ENCODE peak calls at places on chromosome 4, in six cellular contexts. T, B, G, I, Z and N are unnamed samples.

GRCh38 chr4:84966382-84967291 is at the start of gene WDFY3:
- DNase-seq in B (peak; percentile 88), Z (peak; percentile 81), T (peak; percentile 90), I (peak; percentile 80), G (peak; percentile 90), N (peak; percentile 76)

GRCh38 chr4:14445882-14446281 is 556.4 kb upstream of the CPEB2 start:
- DNase-seq in Z (no peak), I (no peak), T (no peak), G (no peak), B (no peak), N (no peak)

GRCh38 chr4:149370002-149370401 is 445.6 kb downstream of the IQCM start:
- DNase-seq in Z (no peak), T (no peak), G (no peak), I (no peak), B (no peak), N (no peak)

GRCh38 chr4:185011408-185011807 is 6.9 kb upstream of the HELT start:
- DNase-seq in T (peak; percentile 71), Z (no peak), I (no peak), B (no peak), G (no peak), N (no peak)

GRCh38 chr4:153497988-153498967 is 32.1 kb downstream of the TMEM131L start:
- DNase-seq in Z (peak; percentile 57), I (no peak), B (no peak), T (no peak), G (no peak), N (no peak)

GRCh38 chr4:185535818-185536729 is 767 bp upstream of the PDLIM3 start:
- DNase-seq in T (no peak), B (no peak), I (no peak), Z (peak; percentile 54), G (peak; percentile 62), N (no peak)

GRCh38 chr4:82031386-82031785 is 342.4 kb downstream of the HNRNPD start:
- DNase-seq in I (no peak), Z (no peak), G (no peak), T (no peak), B (no peak), N (no peak)

GRCh38 chr4:80587861-80588385 is 252.4 kb downstream of the CFAP299 start:
- DNase-seq in I (no peak), Z (no peak), G (no peak), B (no peak), T (no peak), N (no peak)

GRCh38 chr4:43374352-43374751 is 481.8 kb downstream of the GRXCR1 start:
- DNase-seq in Z (no peak), G (no peak), I (no peak), T (no peak), B (no peak), N (no peak)

GRCh38 chr4:1401409-1402020 is 4.7 kb downstream of the NKX1-1 start:
- DNase-seq in G (peak; percentile 34), Z (peak; percentile 5), I (no peak), B (peak; percentile 51), T (peak; percentile 30), N (peak; percentile 34)

GRCh38 chr4:1974836-1975235 is 33.9 kb downstream of the NELFA start:
- DNase-seq in I (no peak), Z (no peak), B (no peak), T (no peak), G (peak; percentile 10), N (peak; percentile 10)

GRCh38 chr4:140343303-140343702 is 30.1 kb upstream of the SCOC start:
- DNase-seq in T (no peak), I (peak; percentile 78), G (no peak), B (no peak), Z (peak; percentile 23), N (no peak)

DNA sequence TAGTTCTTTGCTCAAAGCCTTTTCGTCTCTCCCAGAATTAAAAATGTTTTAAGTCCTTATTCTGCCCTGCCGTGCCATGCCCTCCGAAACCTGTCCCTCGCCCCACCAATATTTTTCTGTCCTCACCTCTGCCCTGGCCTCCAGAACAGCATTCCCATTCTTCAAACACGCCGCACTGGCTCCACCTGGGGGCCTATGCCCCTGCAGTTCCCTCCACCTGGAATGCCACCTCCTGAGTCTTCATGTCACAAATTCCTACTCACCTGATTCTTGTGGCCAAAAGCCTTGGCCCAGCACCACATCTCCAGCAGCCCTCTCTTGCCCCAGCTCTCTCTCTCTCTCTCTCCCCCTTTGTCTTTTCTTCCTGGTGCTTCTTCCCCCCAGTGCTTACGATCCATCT is 91.6 kb downstream of the APBB2 start:
- DNase-seq in T (peak; percentile 73), B (no peak), Z (no peak), G (no peak), I (no peak), N (no peak)
- H3K27ac ChIP-seq in T (no peak overlapping the region), B (no peak overlapping the region), Z (no peak overlapping the region), G (no peak overlapping the region), I (no peak overlapping the region), N (no peak overlapping the region)

GRCh38 chr4:155526452-155527169 is 140.0 kb upstream of the GUCY1A1 start:
- DNase-seq in G (no peak), Z (no peak), B (no peak), I (no peak), T (no peak), N (no peak)

GRCh38 chr4:155529761-155530160 is 136.9 kb upstream of the GUCY1A1 start:
- DNase-seq in G (no peak), B (no peak), T (no peak), I (no peak), Z (no peak), N (no peak)

GRCh38 chr4:155530290-155530689 is 136.4 kb upstream of the GUCY1A1 start:
- DNase-seq in T (no peak), G (no peak), I (no peak), Z (no peak), B (no peak), N (no peak)

GRCh38 chr4:155530857-155531256 is 135.8 kb upstream of the GUCY1A1 start:
- DNase-seq in G (no peak), I (no peak), T (no peak), Z (no peak), B (no peak), N (no peak)

GRCh38 chr4:155529197-155529596 is 137.5 kb upstream of the GUCY1A1 start:
- DNase-seq in Z (no peak), T (no peak), G (no peak), I (no peak), B (no peak), N (no peak)
- TF ChIP-seq CTCF in Z (no peak), T (peak; percentile 69), G (no peak), I (no peak), B (no peak), N (no peak)

DNA sequence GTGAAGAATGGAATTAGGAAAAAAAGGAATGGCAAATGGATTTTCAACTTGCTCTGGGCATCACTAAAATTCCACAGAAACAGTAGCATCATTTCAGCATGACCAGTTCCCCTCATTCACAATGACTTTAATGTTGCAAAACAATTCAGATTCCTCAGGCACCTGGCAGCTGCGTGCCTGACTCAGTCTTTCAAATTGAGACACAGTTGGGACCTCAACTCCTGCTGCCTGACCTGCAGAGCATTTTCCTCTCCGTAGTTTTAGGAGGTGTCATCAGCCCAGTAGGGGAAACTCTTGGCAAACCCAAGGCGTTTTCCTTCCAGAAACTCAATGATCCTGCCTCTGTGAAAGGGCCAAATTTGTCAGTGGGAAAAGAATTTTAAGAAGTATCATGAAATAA is 388.9 kb downstream of the SPRY1 start:
- DNase-seq in G (peak; percentile 87), B (peak; percentile 65), I (no peak), Z (peak; percentile 13), T (peak; percentile 66), N (no peak)
- H3K27ac ChIP-seq in G (peak overlapping the region; percentile 86), B (peak overlapping the region; percentile 53), I (no peak overlapping the region), Z (no peak overlapping the region), T (peak overlapping the region; percentile 7), N (no peak overlapping the region)

GRCh38 chr4:100852326-100852725 is 334.5 kb upstream of the EMCN start:
- DNase-seq in I (no peak), Z (no peak), B (no peak), G (no peak), T (no peak), N (no peak)

GRCh38 chr4:100849319-100849718 is 331.5 kb upstream of the EMCN start:
- DNase-seq in I (no peak), T (no peak), Z (no peak), B (no peak), G (no peak), N (peak; percentile 60)

GRCh38 chr4:100843897-100844296 is 326.1 kb upstream of the EMCN start:
- DNase-seq in G (no peak), T (no peak), B (no peak), I (no peak), Z (no peak), N (no peak)

GRCh38 chr4:100848865-100849264 is 331.0 kb upstream of the EMCN start:
- DNase-seq in Z (no peak), B (no peak), T (peak; percentile 52), G (no peak), I (no peak), N (no peak)
- TF ChIP-seq CTCF in Z (no peak), B (no peak), T (peak; percentile 59), G (no peak), I (no peak), N (no peak)

DNA sequence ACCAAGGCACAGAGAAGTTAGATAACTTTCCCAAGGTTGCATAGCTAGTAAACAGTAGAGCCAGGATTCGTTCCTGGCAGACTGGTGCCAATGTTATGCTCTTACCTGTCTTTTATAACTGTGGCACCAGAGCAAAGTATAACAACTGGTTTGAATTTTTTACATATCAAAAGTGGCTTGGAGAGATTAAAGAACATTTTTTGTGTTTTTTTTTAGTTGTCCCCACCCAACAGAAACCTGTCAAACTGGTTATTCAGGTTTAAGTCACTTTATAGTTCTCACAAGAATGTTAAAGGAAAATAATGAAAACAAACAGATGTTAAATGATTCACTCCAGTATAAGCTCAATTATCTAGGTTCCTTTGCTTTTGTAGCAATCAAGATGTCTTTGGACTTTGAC is 15.6 kb upstream of the FAM47E start:
- DNase-seq in I (no peak), B (no peak), G (no peak), T (no peak), Z (no peak), N (no peak)
- H3K27ac ChIP-seq in I (peak overlapping the region; percentile 40), B (no peak overlapping the region), G (peak overlapping the region; percentile 54), T (peak overlapping the region; percentile 62), Z (no peak overlapping the region), N (no peak overlapping the region)

GRCh38 chr4:176188654-176189053 is 6.7 kb downstream of the SPATA4 start:
- DNase-seq in T (no peak), Z (no peak), I (no peak), G (no peak), B (no peak), N (no peak)

GRCh38 chr4:176193126-176193525 is 2.3 kb downstream of the SPATA4 start:
- DNase-seq in T (no peak), I (no peak), G (no peak), B (no peak), Z (no peak), N (no peak)

GRCh38 chr4:176193898-176194297 is 1.5 kb downstream of the SPATA4 start:
- DNase-seq in G (no peak), T (no peak), Z (no peak), B (no peak), I (no peak), N (no peak)

GRCh38 chr4:176189891-176190795 is 5.2 kb downstream of the SPATA4 start:
- DNase-seq in I (no peak), G (no peak), T (no peak), Z (no peak), B (no peak), N (no peak)

GRCh38 chr4:176191974-176192373 is 3.4 kb downstream of the SPATA4 start:
- DNase-seq in B (no peak), T (no peak), I (no peak), Z (no peak), G (no peak), N (no peak)
- TF ChIP-seq CTCF in B (no peak), T (no peak), I (no peak), Z (no peak), G (no peak), N (no peak)